ENCODE peak calls at places on chromosomes 7 and 10, in four cellular contexts. S is IMR-90, H is GM12878, J is K562. X is an unnamed sample.

GRCh38 chr10:80094236-80094635 is 15.8 kb downstream of the TMEM254 start:
- DNase-seq in S (no peak), H (no peak), J (no peak), X (no peak)

GRCh38 chr10:124992462-124993344 is 50.8 kb downstream of the ZRANB1 start:
- DNase-seq in H (no peak), J (no peak), S (peak), X (no peak)

GRCh38 chr10:19651549-19651948 is 164.7 kb upstream of the PLXDC2 start:
- DNase-seq in S (peak), H (no peak), J (no peak), X (no peak)

GRCh38 chr7:5646846-5647245 is 134.6 kb downstream of the RNF216 start:
- DNase-seq in S (peak), J (no peak), H (no peak), X (no peak)

GRCh38 chr7:59986-60675 is 132.2 kb upstream of the FAM20C start:
- DNase-seq in J (no peak), S (no peak), H (no peak), X (no peak)

GRCh38 chr7:25031007-25031406 is 51.0 kb upstream of the OSBPL3 start:
- DNase-seq in J (no peak), H (peak), S (no peak), X (no peak)

GRCh38 chr7:56124981-56125380 is 8.8 kb upstream of the NUPR2 start:
- DNase-seq in H (no peak), S (no peak), J (no peak), X (no peak)

GRCh38 chr10:112435013-112435619 is 11.6 kb downstream of the ZDHHC6 start:
- DNase-seq in H (no peak), S (peak), J (no peak), X (peak)

GRCh38 chr7:155965010-155965409 is 152.7 kb upstream of the SHH start:
- DNase-seq in J (no peak), S (peak), H (no peak), X (no peak)
- TF ChIP-seq ELK1 in J (no peak), S (no peak), H (no peak), X (no peak)

DNA sequence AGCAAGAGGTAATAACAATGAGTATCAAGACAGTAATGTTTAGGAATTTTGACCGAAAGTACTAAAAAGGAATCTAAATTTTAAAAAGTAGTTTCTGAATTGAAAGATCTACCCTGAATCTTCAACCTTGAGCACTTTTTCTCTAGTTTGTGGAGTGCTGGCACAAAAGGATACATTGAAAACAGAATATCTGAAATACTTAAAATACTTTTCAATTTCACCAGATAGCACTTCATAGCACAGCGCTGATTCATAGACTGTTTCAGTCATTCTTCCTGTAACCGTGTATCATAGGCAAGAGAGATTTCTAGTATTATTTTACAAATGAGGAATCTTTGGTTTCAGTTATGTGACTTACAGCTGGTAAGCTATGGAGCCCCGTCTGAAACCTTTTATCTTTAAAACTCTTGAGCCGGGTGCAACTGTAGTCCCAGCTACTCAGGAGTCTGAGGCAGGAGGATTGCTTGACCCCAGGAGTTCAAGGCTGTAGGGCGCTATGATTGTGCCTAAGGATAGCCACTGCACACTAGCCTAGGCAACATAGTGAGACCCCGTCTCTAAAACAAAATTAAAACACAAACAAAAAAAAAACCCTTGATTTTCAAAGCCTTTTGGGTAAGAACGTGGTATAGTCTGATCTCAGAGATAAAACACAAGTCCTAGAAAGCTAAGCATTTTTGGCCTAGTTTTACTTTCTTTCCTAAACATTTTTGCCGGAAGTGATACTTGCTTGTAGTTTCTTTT is 35.1 kb downstream of the FHIP2A start:
- DNase-seq in H (no peak), J (no peak), S (peak), X (no peak)
- TF ChIP-seq ELK1 in H (no peak), J (no peak), S (no peak), X (no peak)

DNA sequence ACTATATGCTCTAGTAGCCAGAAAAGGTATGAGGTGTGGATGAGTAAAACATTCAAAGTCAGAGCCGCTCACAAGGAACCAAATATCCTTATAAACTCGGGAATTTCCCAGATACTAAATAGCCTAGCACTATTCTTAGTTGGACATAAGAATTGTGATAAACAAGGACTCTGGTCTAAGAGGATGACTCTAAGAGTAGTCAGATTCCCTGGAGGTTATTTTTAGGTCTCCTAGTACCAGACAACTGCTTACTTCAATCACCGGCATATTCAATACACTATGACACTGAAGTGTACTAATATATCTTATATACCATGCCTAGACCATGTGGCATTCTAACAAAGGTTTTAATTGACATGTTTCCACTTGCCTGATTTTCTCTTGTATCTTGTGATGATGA is 56.5 kb downstream of the LMBR1 start:
- DNase-seq in H (no peak), J (no peak), S (peak), X (no peak)
- TF ChIP-seq ELK1 in H (no peak), J (no peak), S (no peak), X (no peak)

DNA sequence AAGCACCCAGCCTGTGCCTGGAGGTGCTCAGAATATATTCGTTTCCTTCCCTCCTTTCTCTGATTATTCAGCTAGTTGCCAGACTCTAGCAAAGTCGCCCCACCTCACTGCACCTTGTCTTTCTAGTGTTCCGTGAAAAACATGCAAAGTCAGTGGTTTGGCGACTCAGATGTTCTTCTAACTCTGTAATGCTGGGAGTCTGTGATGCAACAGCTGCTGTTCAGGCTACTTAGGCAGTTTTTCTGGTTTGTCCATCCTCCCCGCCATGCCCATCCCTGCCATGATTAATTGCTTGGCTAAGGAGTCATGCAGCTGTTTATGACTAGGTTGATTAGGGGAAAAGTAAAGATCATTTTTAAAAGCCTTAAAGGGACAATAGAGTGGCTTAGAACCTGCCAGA is 99.4 kb downstream of the MTPN start:
- DNase-seq in S (peak), J (no peak), H (peak), X (no peak)
- TF ChIP-seq ELK1 in S (no peak), J (no peak), H (no peak), X (no peak)

GRCh38 chr7:154380771-154381170 is 328.6 kb downstream of the DPP6 start:
- DNase-seq in S (no peak), J (no peak), H (no peak), X (no peak)

GRCh38 chr7:154387252-154387651 is 335.1 kb downstream of the DPP6 start:
- DNase-seq in S (no peak), H (no peak), J (no peak), X (no peak)

GRCh38 chr7:154385214-154385613 is 333.0 kb downstream of the DPP6 start:
- DNase-seq in H (no peak), S (no peak), J (no peak), X (no peak)

GRCh38 chr7:154388412-154388811 is 336.2 kb downstream of the DPP6 start:
- DNase-seq in H (no peak), S (no peak), J (no peak), X (no peak)

DNA sequence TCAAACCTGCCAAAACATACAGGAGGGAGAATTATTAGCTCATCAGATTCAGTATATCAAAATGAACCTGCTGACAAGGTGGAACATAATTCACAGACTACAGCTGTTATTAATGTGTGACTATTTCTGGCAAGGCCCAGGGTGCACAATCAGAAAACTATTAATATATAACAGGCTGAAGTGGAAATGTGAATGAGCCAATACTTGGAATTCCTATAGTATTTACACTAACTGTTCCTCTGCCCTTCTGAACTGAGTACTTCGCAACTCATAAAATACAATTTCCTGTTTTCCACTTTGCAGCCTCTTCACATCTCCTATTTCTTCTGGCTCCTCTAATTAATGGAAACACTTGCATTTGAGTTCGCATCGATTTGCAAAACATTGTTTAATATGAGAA is 330.8 kb downstream of the DPP6 start:
- DNase-seq in S (no peak), J (no peak), H (no peak), X (no peak)
- TF ChIP-seq ELK1 in S (no peak), J (no peak), H (no peak), X (no peak)

DNA sequence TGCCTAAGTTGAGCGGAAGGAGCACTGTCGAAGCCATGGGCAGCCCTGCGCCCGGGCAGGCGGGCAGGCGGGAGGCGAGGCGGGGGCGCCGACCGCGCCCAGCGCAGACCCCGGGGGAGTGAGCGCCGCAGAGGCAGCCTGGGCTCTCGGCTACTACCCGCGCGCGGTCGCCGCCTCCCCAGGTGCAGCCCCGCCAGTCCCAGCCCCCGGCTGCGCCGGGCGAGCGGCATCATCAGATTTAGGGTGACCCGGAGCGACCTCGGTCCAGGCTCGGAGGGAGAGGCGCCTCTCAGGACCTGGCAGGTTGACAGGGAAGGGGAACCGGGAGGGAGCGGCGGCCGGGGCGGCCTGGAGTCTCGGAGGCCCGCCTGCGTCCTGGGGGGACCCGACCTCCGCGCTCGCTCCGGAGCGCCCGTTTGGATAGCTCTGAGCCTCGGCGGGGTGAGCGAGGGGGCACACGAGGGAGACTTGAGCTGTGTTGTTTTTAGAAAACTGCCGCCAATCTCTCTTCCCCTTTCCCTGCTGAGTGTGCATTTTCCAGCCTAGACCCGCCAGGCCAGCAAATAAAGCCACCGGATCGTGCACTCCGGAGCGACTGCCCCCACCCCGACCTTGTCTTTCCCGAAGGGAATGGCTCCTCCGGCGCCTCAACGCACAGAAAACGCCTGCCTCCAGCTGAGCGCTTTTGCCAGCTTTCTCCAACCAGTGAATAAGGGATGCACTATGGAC is 2.3 kb upstream of the NRP1 start:
- DNase-seq in H (no peak), J (no peak), S (no peak), X (peak)
- TF ChIP-seq ELK1 in H (no peak), J (no peak), S (no peak), X (no peak)

GRCh38 chr10:95456486-95456885 is 104.7 kb downstream of the SORBS1 start:
- DNase-seq in S (no peak), H (no peak), J (no peak), X (no peak)
- TF ChIP-seq ELK1 in S (no peak), H (no peak), J (no peak), X (no peak)

GRCh38 chr10:92290076-92290836 is 622 bp downstream of the CPEB3 start:
- DNase-seq in S (peak), H (no peak), J (peak), X (peak)
- TF ChIP-seq ELK1 in S (no peak), H (no peak), J (no peak), X (no peak)

DNA sequence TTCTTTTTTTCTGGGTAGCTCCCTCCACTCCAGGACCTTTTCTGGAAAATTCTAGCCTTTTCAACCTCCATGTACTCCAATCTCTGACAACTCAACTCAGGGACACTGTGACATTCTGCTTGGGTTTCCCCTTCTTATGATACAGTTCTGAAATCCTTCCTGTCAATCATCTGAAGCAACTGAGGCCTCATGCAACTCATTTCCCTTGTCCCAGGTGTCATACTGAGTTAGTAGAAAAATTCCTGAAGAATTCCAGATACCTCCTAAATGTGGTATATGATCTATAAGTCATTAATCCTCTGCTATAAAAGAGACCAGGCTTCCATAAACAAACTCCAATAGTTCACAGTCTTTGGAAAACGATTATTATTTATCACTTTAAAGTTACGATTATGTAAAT is 43.0 kb upstream of the MYO3A start:
- DNase-seq in J (no peak), H (no peak), S (no peak), X (no peak)
- TF ChIP-seq ELK1 in J (no peak), H (no peak), S (no peak), X (no peak)

GRCh38 chr7:114522081-114522480 is 107.5 kb downstream of the FOXP2 start:
- DNase-seq in H (no peak), J (no peak), S (no peak), X (no peak)

GRCh38 chr7:114519215-114519614 is 104.6 kb downstream of the FOXP2 start:
- DNase-seq in H (no peak), S (no peak), J (no peak), X (no peak)
- TF ChIP-seq ELK1 in H (no peak), S (no peak), J (no peak), X (no peak)

X was measured in A549.